ENCODE peak calls at places on chromosomes 7 and 10, in five cellular contexts. S, Q, Y, I and A are unnamed samples.

GRCh38 chr7:37234928-37235327 is 213.7 kb downstream of the ELMO1 start:
- DNase-seq in S (no peak), Q (peak), Y (peak), I (no peak), A (peak)

GRCh38 chr10:94992811-94993210 is 54.4 kb downstream of the CYP2C9 start:
- DNase-seq in S (peak), Q (no peak), Y (no peak), I (no peak), A (no peak)

GRCh38 chr7:44077061-44077460 is 5.3 kb downstream of the POLM start:
- DNase-seq in S (no peak), Q (no peak), Y (no peak), I (no peak), A (no peak)

GRCh38 chr7:38222481-38223096 is 44.5 kb downstream of the STARD3NL start:
- DNase-seq in S (peak), Q (peak), Y (peak), I (peak), A (peak)

GRCh38 chr10:100579261-100579660 is 43.5 kb downstream of the HIF1AN start:
- DNase-seq in S (peak), Q (no peak), Y (no peak), I (no peak), A (no peak)

GRCh38 chr10:132100556-132101349 is 35.0 kb downstream of the JAKMIP3 start:
- DNase-seq in S (no peak), Q (no peak), Y (no peak), I (no peak), A (no peak)

GRCh38 chr7:1523208-1523607 is 7.3 kb upstream of the MAFK start:
- DNase-seq in S (no peak), Q (no peak), Y (no peak), I (no peak), A (no peak)

GRCh38 chr10:32378371-32379301 is 31.7 kb upstream of the EPC1 start:
- DNase-seq in S (peak), Q (peak), Y (peak), I (peak), A (peak)

GRCh38 chr10:102335184-102335583 is 60.3 kb upstream of the NFKB2 start:
- DNase-seq in S (no peak), Q (no peak), Y (no peak), I (peak), A (no peak)

GRCh38 chr7:50101873-50102272 is 8.8 kb upstream of the ZPBP start:
- DNase-seq in S (no peak), Q (no peak), Y (no peak), I (no peak), A (no peak)

GRCh38 chr7:17580861-17581260 is 282.4 kb downstream of the AHR start:
- DNase-seq in S (no peak), Q (no peak), Y (no peak), I (no peak), A (no peak)

GRCh38 chr7:101736077-101736476 is 81.3 kb upstream of the CUX1 start:
- DNase-seq in S (peak), Q (no peak), Y (no peak), I (no peak), A (peak)

GRCh38 chr7:66696774-66697191 is 43.8 kb upstream of the RABGEF1 start:
- DNase-seq in S (peak), Q (no peak), Y (peak), I (peak), A (no peak)

GRCh38 chr10:110226926-110227641 is 19.7 kb downstream of the MXI1 start:
- DNase-seq in S (peak), Q (no peak), Y (no peak), I (peak), A (no peak)

GRCh38 chr10:131249957-131250347 is 61.6 kb downstream of the TCERG1L start:
- DNase-seq in S (no peak), Q (no peak), Y (no peak), I (no peak), A (no peak)